ENCODE peak calls at places on chromosome 7, in ten cellular contexts. L is endothelial cell, Y is AG09309, J is colonic mucosa, N is kidney epithelial cell, M is dorsolateral prefrontal cortex, Z is IMR-90, D is activated B cell treated with CpG ODN at 0.5 μM for 24 hours, R is PC-3, V is GM10248. A is an unnamed sample.

GRCh38 chr7:128832880-128833147 is 2.6 kb downstream of the FLNC start:
- DNase-seq in L (no peak), Y (no peak), J (no peak), N (no peak), M (no peak), Z (no peak), D (no peak), R (no peak), V (no peak), A (no peak)

GRCh38 chr7:85010306-85010705 is 176.6 kb downstream of the SEMA3D start:
- DNase-seq in L (no peak), Y (no peak), J (no peak), N (no peak), M (no peak), Z (no peak), D (no peak), R (no peak), V (no peak), A (no peak)

GRCh38 chr7:150370612-150371071 is 2.0 kb downstream of the REPIN1 start:
- DNase-seq in L (no peak), Y (no peak), J (no peak), N (no peak), M (no peak), Z (peak), D (no peak), R (peak), V (no peak), A (no peak)

GRCh38 chr7:81232084-81232799 is 313.4 kb upstream of the SEMA3C start:
- DNase-seq in L (no peak), Y (no peak), J (no peak), N (no peak), M (no peak), Z (no peak), D (no peak), R (no peak), V (no peak), A (no peak)

GRCh38 chr7:151319189-151319588 is 22.4 kb upstream of the NUB1 start:
- DNase-seq in L (no peak), Y (no peak), J (no peak), N (no peak), M (no peak), Z (no peak), D (no peak), R (no peak), V (no peak), A (no peak)

GRCh38 chr7:90411510-90411909 is 8.2 kb downstream of the CLDN12 start:
- DNase-seq in L (no peak), Y (no peak), J (no peak), N (peak), M (no peak), Z (peak), D (no peak), R (peak), V (no peak), A (no peak)

GRCh38 chr7:11831727-11832495 is at the start of gene THSD7A:
- DNase-seq in L (peak), Y (no peak), J (peak), N (no peak), M (peak), Z (peak), D (no peak), R (peak), V (peak), A (peak)

GRCh38 chr7:152481082-152481481 is 45.3 kb upstream of the KMT2C start:
- DNase-seq in L (no peak), Y (no peak), J (no peak), N (no peak), M (no peak), Z (no peak), D (no peak), R (no peak), V (no peak), A (no peak)

GRCh38 chr7:90709501-90710465 is 113.7 kb downstream of the CDK14 start:
- DNase-seq in L (no peak), Y (no peak), J (no peak), N (peak), M (peak), Z (peak), D (peak), R (peak), V (no peak), A (no peak)

GRCh38 chr7:29038463-29038862 is 80.3 kb upstream of the TRIL start:
- DNase-seq in L (no peak), Y (no peak), J (no peak), N (no peak), M (no peak), Z (no peak), D (no peak), R (peak), V (no peak), A (no peak)

GRCh38 chr7:107277331-107277730 is 108.5 kb downstream of the HBP1 start:
- DNase-seq in L (no peak), Y (no peak), J (no peak), N (no peak), M (no peak), Z (peak), D (no peak), R (no peak), V (no peak), A (no peak)

GRCh38 chr7:107276220-107276827 is 107.5 kb downstream of the HBP1 start:
- DNase-seq in L (no peak), Y (no peak), J (no peak), N (no peak), M (no peak), Z (no peak), D (no peak), R (no peak), V (no peak), A (no peak)
- TF ChIP-seq CTCF in L (no peak), Y (no peak), J (no peak), N (no peak), M (no peak), Z (no peak), D (no peak), R (no peak), V (no peak), A (no peak)

GRCh38 chr7:2053395-2053794 is 179.3 kb downstream of the MAD1L1 start:
- DNase-seq in L (no peak), Y (no peak), J (no peak), N (no peak), M (no peak), Z (no peak), D (no peak), R (no peak), V (no peak), A (no peak)
- TF ChIP-seq CTCF in L (no peak), Y (no peak), J (no peak), N (no peak), M (no peak), Z (no peak), D (no peak), R (no peak), V (no peak), A (no peak)

DNA sequence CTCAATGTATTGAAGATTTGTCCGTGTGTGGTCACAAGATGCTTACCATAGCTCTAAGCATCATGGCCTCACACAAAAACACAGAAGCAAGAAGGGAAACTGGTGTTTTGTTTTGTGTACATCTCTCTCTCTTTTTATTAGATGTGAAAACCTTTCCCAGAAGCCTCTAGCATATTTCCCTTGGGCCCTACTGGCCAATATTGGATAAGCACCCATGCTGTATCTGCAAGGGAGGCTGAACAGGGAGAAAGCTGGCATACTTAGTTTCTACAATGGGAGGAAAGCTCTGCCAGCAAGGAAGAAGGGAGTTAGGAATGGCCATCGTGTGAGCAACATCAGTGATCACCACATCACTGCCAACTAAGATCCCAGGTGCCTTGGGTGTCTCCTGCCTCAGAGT is 9.6 kb upstream of the NAMPT start:
- DNase-seq in L (no peak), Y (no peak), J (no peak), N (no peak), M (no peak), Z (no peak), D (no peak), R (no peak), V (no peak), A (no peak)
- TF ChIP-seq CTCF in L (peak), Y (peak), J (no peak), N (no peak), M (no peak), Z (peak), D (no peak), R (peak), V (no peak), A (no peak)

DNA sequence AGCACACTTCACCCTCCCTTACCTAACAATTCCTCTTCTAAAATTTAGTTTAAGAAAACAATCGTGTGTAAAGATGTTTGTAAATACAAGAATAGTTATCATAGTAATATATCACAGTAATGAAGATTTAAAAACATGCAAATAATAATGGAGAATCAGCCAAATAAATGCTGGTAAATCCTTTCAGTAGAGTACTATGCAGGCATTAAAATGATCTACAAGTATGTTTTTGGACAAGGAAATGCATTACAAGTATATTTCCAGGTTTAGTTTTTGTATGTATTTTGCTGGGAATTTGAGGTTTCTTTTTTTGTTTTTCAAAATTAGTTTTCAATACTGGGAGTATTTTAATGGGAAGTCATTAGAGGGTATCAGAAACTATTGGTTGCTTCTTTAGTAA is 22.7 kb downstream of the TPST1 start:
- DNase-seq in L (no peak), Y (no peak), J (no peak), N (no peak), M (no peak), Z (no peak), D (no peak), R (no peak), V (no peak), A (no peak)
- TF ChIP-seq CTCF in L (no peak), Y (no peak), J (no peak), N (no peak), M (no peak), Z (no peak), D (no peak), R (no peak), V (no peak), A (no peak)

DNA sequence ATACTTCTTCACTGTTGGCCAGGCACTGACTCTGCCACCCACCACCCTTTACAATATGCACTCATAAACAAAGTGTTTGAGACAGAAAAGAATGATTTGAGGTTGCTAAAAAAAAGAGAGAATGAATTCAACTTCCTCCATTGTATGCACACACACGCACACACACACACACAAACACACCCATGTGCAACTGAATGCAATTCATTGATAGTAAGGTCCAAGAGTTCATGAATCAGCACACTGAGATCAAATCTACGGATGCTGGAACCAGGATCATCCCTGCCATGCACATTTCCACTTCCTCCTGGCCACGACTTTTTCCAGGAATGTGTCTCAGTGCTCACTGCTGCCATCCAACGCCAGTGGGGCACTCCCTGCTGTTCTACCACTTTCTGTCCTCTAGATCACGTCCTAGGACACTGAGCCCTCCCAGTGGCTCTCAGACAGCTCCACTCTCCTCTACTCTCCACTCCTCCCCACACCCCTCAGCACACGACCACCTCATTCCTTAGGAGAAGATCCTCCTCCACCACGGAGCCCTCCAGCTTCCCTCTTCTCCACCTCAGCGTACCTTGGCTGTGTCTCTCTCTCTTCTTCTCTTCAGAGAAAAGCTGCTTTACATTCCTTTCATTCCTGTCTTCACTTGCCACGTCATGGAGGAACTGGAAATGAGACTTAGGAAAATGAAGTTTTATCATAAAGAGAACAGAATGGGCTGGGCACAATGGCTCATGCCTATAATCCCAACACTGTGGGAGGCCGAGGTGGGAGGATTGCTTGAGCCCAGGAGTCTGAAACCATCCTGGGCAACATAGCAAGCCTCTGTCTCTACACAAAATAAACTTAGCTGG is 12.0 kb upstream of the TMEM213 start:
- DNase-seq in L (no peak), Y (no peak), J (no peak), N (no peak), M (no peak), Z (peak), D (no peak), R (peak), V (no peak), A (no peak)
- TF ChIP-seq CTCF in L (no peak), Y (no peak), J (no peak), N (no peak), M (no peak), Z (no peak), D (no peak), R (no peak), V (no peak), A (no peak)